ENCODE peak calls at places on chromosome 21, in six cellular contexts. W is iris pigment epithelial cell; Z is stimulated activated CD4-positive, alpha-beta T cell treated with anti-CD3 and anti-CD28 coated beads, Interleukin-4, amount 100 ng/mL, for 24 hours; I is left colon; B is Panc1; S is CD4-positive, alpha-beta memory T cell. P is an unnamed sample.

GRCh38 chr21:37582613-37583012 is 216.0 kb downstream of the DYRK1A start:
- DNase-seq in Z (no peak), I (no peak), S (no peak), W (peak; percentile 65), B (no peak), P (no peak)

GRCh38 chr21:15774590-15774989 is 44.8 kb downstream of the USP25 start:
- DNase-seq in B (no peak), W (peak; percentile 80), I (no peak), Z (no peak), S (no peak), P (no peak)

GRCh38 chr21:25501996-25502665 is 105.2 kb downstream of the MRPL39 start:
- DNase-seq in B (no peak), Z (peak; percentile 77), I (no peak), W (no peak), S (no peak), P (no peak)

GRCh38 chr21:45329261-45330074 is 41.8 kb upstream of the POFUT2 start:
- DNase-seq in W (no peak), I (no peak), S (no peak), Z (no peak), B (no peak), P (peak; percentile 63)

GRCh38 chr21:32813265-32813903 is 41.8 kb upstream of the PAXBP1 start:
- DNase-seq in I (no peak), B (no peak), Z (no peak), S (no peak), W (no peak), P (peak; percentile 11)

GRCh38 chr21:29640233-29640554 is 299.6 kb downstream of the GRIK1 start:
- DNase-seq in Z (no peak), B (no peak), W (no peak), S (no peak), I (no peak), P (no peak)

GRCh38 chr21:25636727-25637126 is 2.3 kb upstream of the JAM2 start:
- DNase-seq in I (no peak), S (no peak), B (no peak), Z (no peak), W (peak; percentile 41), P (no peak)

GRCh38 chr21:40567511-40567910 is 279.4 kb downstream of the DSCAM start:
- DNase-seq in I (no peak), S (no peak), Z (no peak), W (no peak), B (no peak), P (no peak)

GRCh38 chr21:41610042-41610839 is 102.3 kb upstream of the TMPRSS2 start:
- DNase-seq in Z (peak; percentile 32), B (peak; percentile 33), I (peak; percentile 80), S (no peak), W (peak; percentile 57), P (peak; percentile 81)

GRCh38 chr21:43303240-43304178 is 123.4 kb downstream of the SIK1 start:
- DNase-seq in B (no peak), I (no peak), S (no peak), Z (no peak), W (no peak), P (no peak)

GRCh38 chr21:36980280-36981048 is 14.0 kb upstream of the HLCS start:
- DNase-seq in Z (no peak), B (no peak), I (peak; percentile 51), W (no peak), S (no peak), P (peak; percentile 84)

GRCh38 chr21:33551664-33552063 is 8.8 kb downstream of the SON start:
- DNase-seq in W (no peak), B (no peak), I (no peak), S (no peak), Z (no peak), P (no peak)

GRCh38 chr21:15080504-15080903 is 15.7 kb upstream of the NRIP1 start:
- DNase-seq in W (peak; percentile 11), S (no peak), Z (no peak), I (no peak), B (no peak), P (no peak)

GRCh38 chr21:45855248-45855801 is 126.2 kb upstream of the COL6A1 start:
- DNase-seq in I (no peak), B (no peak), S (no peak), W (no peak), Z (no peak), P (no peak)

GRCh38 chr21:42010507-42011493 is 640 bp upstream of the ZBTB21 start:
- DNase-seq in S (peak; percentile 32), W (peak; percentile 17), B (no peak), Z (peak; percentile 31), I (peak; percentile 49), P (peak; percentile 90)

GRCh38 chr21:43881283-43881682 is 16.3 kb downstream of the AGPAT3 start:
- DNase-seq in Z (peak; percentile 61), S (no peak), I (no peak), W (no peak), B (no peak), P (no peak)

GRCh38 chr21:45162115-45162514 is 87.7 kb downstream of the ADARB1 start:
- DNase-seq in S (no peak), W (no peak), I (no peak), B (no peak), Z (no peak), P (no peak)

GRCh38 chr21:42525676-42526378 is 12.2 kb downstream of the SLC37A1 start:
- DNase-seq in Z (no peak), W (no peak), B (no peak), I (no peak), S (no peak), P (no peak)

GRCh38 chr21:42532466-42533181 is 19.0 kb downstream of the SLC37A1 start:
- DNase-seq in Z (no peak), W (no peak), I (peak; percentile 58), S (no peak), B (no peak), P (no peak)

GRCh38 chr21:41761211-41762181 is 5.4 kb downstream of the RIPK4 start:
- DNase-seq in W (peak; percentile 14), S (no peak), Z (no peak), B (no peak), I (no peak), P (no peak)

GRCh38 chr21:34983680-34984086 is 65.4 kb downstream of the RUNX1 start:
- DNase-seq in S (peak; percentile 33), Z (peak; percentile 79), I (no peak), W (peak; percentile 81), B (no peak), P (no peak)

GRCh38 chr21:38729745-38730401 is 75.9 kb upstream of the ETS2 start:
- DNase-seq in W (no peak), S (no peak), B (no peak), I (no peak), Z (no peak), P (no peak)

GRCh38 chr21:38048241-38048640 is 132.0 kb upstream of the KCNJ6 start:
- DNase-seq in S (no peak), Z (no peak), I (no peak), B (no peak), W (no peak), P (no peak)

GRCh38 chr21:42114646-42115045 is 43.5 kb downstream of the UMODL1 start:
- DNase-seq in S (no peak), B (no peak), Z (no peak), I (no peak), W (no peak), P (no peak)

GRCh38 chr21:26147535-26147934 is 23.0 kb downstream of the APP start:
- DNase-seq in B (no peak), Z (no peak), W (no peak), S (no peak), I (no peak), P (no peak)

GRCh38 chr21:30209571-30209970 is 6.3 kb downstream of the CLDN8 start:
- DNase-seq in S (no peak), I (no peak), W (peak; percentile 15), B (no peak), Z (no peak), P (no peak)

GRCh38 chr21:14383596-14384210 is 757 bp upstream of the HSPA13 start:
- DNase-seq in I (no peak), S (no peak), W (peak; percentile 15), B (no peak), Z (no peak), P (no peak)

P was measured in pancreas.